ENCODE peak calls at places on chromosomes 7 and 10, in four cellular contexts. E is fibroblast of the aortic adventitia, L is cardiac muscle cell, Z is astrocyte. R is an unnamed sample.

GRCh38 chr10:15334650-15335323 is 36.3 kb downstream of the FAM171A1 start:
- DNase-seq in Z (no peak), E (no peak), L (no peak), R (no peak)

GRCh38 chr10:33509231-33509871 is 174.9 kb upstream of the NRP1 start:
- DNase-seq in Z (peak), L (no peak), E (peak), R (peak)

GRCh38 chr10:78802866-78803265 is 265.9 kb upstream of the ZMIZ1 start:
- DNase-seq in Z (peak), E (peak), L (no peak), R (no peak)

GRCh38 chr10:33334170-33334838 is at the start of gene NRP1:
- DNase-seq in Z (no peak), L (peak), E (no peak), R (peak)

GRCh38 chr10:42491001-42491592 is 147.3 kb downstream of the ZNF33B start:
- DNase-seq in Z (peak), E (no peak), L (no peak), R (no peak)

GRCh38 chr10:113053091-113053490 is 103.0 kb downstream of the TCF7L2 start:
- DNase-seq in Z (no peak), L (no peak), E (peak), R (peak)

GRCh38 chr10:52682766-52683165 is 89.8 kb downstream of the MBL2 start:
- DNase-seq in Z (no peak), E (peak), L (peak), R (no peak)

GRCh38 chr7:95246935-95247370 is 77.4 kb downstream of the PON1 start:
- DNase-seq in L (peak), E (peak), Z (peak), R (peak)

GRCh38 chr7:159112136-159113011 is 32.3 kb downstream of the VIPR2 start:
- DNase-seq in Z (no peak), L (no peak), E (no peak), R (no peak)

GRCh38 chr10:75191821-75192568 is 18.6 kb upstream of the VDAC2 start:
- DNase-seq in L (no peak), Z (peak), E (peak), R (no peak)

GRCh38 chr7:155809947-155810606 is 2.2 kb downstream of the SHH start:
- DNase-seq in L (no peak), Z (no peak), E (no peak), R (no peak)

GRCh38 chr7:96708872-96709271 is 774 bp downstream of the SEM1 start:
- DNase-seq in L (no peak), Z (no peak), E (no peak), R (no peak)

GRCh38 chr7:96709381-96710228 is at the start of gene SEM1:
- DNase-seq in Z (peak), E (peak), L (peak), R (peak)

GRCh38 chr7:96710544-96710943 is 898 bp upstream of the SEM1 start:
- DNase-seq in E (no peak), Z (no peak), L (no peak), R (no peak)

GRCh38 chr7:96713037-96713436 is 3.4 kb upstream of the SEM1 start:
- DNase-seq in L (no peak), E (no peak), Z (no peak), R (no peak)

GRCh38 chr7:96707901-96708774 is 1.5 kb downstream of the SEM1 start:
- DNase-seq in Z (no peak), E (no peak), L (no peak), R (peak)
- H3K4me3 ChIP-seq in Z (peak), E (peak), L (peak), R (peak)

GRCh38 chr10:92755725-92756124 is 66.0 kb downstream of the HHEX start:
- DNase-seq in Z (no peak), L (no peak), E (no peak), R (no peak)

GRCh38 chr10:92757720-92758119 is 68.0 kb downstream of the HHEX start:
- DNase-seq in E (no peak), Z (no peak), L (no peak), R (no peak)

GRCh38 chr10:92756233-92757065 is 66.7 kb downstream of the HHEX start:
- DNase-seq in E (peak), Z (no peak), L (no peak), R (no peak)

GRCh38 chr10:92758594-92758993 is 68.8 kb downstream of the HHEX start:
- DNase-seq in Z (no peak), E (no peak), L (no peak), R (no peak)

DNA sequence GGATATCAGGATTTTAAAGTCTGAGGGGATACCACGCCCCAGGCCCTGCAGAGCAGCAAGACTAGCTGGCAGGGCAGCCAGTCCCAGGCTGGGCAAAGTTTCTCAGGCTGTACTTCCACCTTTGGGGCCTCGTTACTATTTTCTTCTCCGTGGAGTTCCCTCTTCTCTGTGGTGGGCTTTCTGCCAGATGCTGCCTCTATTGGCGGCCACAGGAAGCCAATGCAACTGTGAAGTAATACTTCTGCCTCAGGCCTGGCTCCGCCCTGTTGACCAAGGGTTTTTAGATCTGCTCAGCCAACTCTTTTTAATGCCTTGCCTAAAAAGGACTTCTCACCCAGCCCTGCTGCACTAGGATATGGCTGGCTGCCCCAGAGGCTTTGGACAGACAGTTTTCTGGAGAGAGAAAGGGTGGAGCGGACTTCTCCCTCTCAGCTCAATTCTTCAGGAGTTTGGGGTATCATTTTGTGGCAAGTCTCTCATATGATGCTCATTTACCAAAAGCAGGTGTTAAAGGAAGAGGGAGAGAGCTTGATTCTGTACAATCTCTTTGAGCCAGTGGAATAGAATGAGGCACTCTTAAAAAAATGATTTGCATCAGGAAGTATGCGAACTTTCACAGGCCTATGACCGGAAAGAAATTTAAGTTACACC is 67.4 kb downstream of the HHEX start:
- DNase-seq in E (peak), Z (peak), L (peak), R (peak)
- H3K4me3 ChIP-seq in E (no peak), Z (no peak), L (no peak), R (no peak)

DNA sequence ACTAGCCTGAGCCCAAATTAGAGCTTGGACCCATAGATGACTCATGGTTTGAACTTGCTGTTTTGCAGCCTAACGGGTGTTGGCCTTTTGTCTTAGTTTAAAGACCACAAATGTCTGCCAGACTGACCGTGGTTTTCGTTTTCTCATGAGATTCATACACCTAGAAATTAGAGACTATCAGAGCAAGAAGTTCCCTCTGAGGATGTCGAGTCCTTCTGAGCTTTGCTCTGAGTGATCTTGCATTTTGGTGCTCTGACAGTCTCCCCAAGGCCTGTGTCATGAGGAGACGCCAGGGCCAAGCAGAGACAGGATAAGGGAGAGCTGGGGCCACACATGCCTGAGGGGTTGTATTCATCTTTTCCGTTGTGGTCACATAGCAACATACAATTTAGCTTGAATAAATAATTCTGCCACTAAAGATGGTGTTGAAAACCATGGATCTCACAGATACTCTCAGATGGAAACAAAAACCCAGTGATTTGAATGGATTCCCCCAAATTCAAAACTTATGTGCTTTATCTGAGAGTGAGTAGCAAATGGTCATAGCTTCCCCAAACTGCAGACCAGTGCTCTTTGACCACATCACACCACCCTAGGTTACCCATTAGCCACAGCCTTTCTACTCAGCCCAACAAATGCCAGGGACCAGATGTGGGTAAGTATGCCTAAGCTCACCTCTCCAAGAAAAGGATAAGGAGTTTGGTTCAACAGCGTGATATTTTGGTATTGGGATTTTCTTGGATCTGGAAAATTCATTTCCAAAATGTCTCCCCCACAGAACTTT is 762.0 kb upstream of the IGFBP3 start:
- DNase-seq in L (no peak), Z (peak), E (peak), R (no peak)
- H3K4me3 ChIP-seq in L (no peak), Z (no peak), E (no peak), R (no peak)

DNA sequence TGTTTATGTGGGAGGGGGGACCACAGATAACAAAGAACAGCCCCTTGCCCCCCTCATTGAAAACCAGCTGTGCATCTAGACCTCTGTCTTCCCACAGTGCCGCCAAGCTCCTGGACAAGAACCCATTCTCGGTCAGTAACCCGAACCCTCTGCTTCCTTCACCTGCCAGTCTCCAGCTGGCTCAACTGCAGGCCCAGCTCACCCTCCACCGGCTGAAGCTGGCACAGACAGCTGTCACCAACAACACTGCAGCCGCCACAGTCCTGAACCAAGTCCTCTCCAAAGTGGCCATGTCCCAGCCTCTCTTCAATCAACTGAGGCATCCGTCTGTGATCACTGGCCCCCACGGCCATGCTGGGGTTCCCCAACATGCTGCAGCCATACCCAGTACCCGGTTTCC is 91.0 kb upstream of the PDCD4 start:
- DNase-seq in E (no peak), Z (no peak), L (no peak), R (no peak)
- H3K4me3 ChIP-seq in E (no peak), Z (no peak), L (no peak), R (no peak)

DNA sequence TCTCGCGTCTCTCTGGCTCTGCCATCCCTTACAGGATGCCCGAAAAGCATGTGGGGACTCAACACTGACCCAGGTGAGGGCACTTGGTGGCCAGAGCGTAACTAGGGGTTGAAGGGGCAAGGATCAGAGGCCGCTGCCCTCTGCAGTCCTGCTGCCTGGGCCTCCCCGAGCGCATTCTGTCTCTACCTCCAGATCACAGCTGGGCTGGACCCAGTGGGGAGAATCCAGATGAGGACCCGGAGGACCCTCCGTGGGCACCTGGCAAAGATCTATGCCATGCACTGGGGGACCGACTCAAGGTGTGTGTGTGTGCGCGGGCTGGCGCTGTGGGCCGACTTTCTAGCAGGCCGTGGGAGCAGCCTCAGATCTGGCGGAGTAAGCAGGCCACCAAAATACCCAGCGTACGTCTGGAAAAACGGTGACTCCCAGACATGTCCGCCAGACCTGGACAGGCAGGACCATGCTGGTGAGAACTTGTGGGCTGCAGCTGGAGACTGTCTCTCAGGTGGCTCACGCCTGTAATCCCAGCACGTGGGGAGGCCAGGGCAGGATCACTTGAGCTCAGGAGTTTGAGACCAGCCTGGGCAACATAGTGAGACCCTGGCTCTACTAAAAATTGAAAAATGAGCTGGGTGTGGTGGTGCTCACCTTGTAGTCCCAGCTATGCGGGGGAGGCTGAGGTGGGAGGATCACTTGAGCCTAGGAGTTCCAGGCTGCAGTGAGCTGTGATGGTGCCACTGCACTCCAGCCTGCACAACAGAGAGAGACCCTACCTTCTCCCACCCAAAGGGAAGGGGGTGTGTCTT is 3.2 kb downstream of the GNB2 start:
- DNase-seq in Z (no peak), E (no peak), L (no peak), R (no peak)
- H3K4me3 ChIP-seq in Z (no peak), E (peak), L (no peak), R (peak)

GRCh38 chr10:110414563-110415309 is 83.0 kb upstream of the DUSP5 start:
- DNase-seq in E (no peak), Z (peak), L (no peak), R (no peak)
- H3K4me3 ChIP-seq in E (no peak), Z (no peak), L (no peak), R (no peak)

GRCh38 chr10:104643023-104643663 is 2.1 kb downstream of the SORCS3 start:
- DNase-seq in L (no peak), Z (no peak), E (no peak), R (no peak)

GRCh38 chr10:104642311-104643022 is 1.4 kb downstream of the SORCS3 start:
- DNase-seq in Z (peak), E (peak), L (peak), R (peak)

GRCh38 chr10:104640339-104641149 is 546 bp upstream of the SORCS3 start:
- DNase-seq in Z (no peak), E (no peak), L (peak), R (no peak)

GRCh38 chr10:104641150-104642000 is at the start of gene SORCS3:
- DNase-seq in L (peak), Z (no peak), E (no peak), R (no peak)

GRCh38 chr10:104642001-104642270 is 846 bp downstream of the SORCS3 start:
- DNase-seq in E (no peak), Z (no peak), L (no peak), R (no peak)
- H3K4me3 ChIP-seq in E (peak), Z (peak), L (peak), R (no peak)

GRCh38 chr7:1245596-1245995 is 12.9 kb downstream of the UNCX start:
- DNase-seq in E (no peak), Z (no peak), L (no peak), R (no peak)

GRCh38 chr7:1247527-1248041 is 14.9 kb downstream of the UNCX start:
- DNase-seq in Z (no peak), L (no peak), E (no peak), R (peak)

GRCh38 chr7:1246871-1247526 is 14.3 kb downstream of the UNCX start:
- DNase-seq in Z (no peak), L (no peak), E (no peak), R (no peak)

GRCh38 chr7:1244701-1245526 is 12.2 kb downstream of the UNCX start:
- DNase-seq in Z (no peak), E (no peak), L (no peak), R (no peak)

GRCh38 chr7:1246170-1246870 is 13.6 kb downstream of the UNCX start:
- DNase-seq in E (no peak), Z (no peak), L (no peak), R (no peak)
- H3K4me3 ChIP-seq in E (no peak), Z (no peak), L (no peak), R (no peak)

GRCh38 chr10:61832866-61833481 is 68.5 kb upstream of the ARID5B start:
- DNase-seq in Z (peak), L (no peak), E (peak), R (no peak)

GRCh38 chr10:61828788-61829187 is 72.7 kb upstream of the ARID5B start:
- DNase-seq in Z (no peak), L (no peak), E (no peak), R (no peak)

GRCh38 chr10:61830072-61830845 is 71.2 kb upstream of the ARID5B start:
- DNase-seq in L (no peak), Z (no peak), E (peak), R (no peak)

GRCh38 chr10:61828034-61828433 is 73.5 kb upstream of the ARID5B start:
- DNase-seq in L (no peak), E (no peak), Z (no peak), R (no peak)

DNA sequence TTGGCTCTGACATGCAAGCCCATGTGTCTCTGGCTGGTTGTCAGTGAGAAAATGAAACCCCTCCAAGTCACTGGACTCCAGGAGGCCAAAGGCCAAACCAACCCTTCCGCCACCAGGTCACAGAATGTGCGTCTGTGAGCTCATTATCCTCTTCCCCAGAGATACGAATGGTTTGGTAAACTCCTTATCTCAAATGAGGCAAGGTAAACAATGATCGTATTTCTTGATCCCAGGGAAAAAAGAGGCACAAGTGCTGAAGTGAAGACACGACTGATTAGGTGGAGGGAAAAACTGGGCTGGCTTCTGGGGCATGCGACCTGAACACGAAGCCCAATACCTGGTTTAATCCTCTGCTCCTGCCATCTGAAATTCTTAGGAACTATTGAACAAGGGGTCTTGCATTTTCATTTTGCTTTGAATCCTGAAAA is 70.6 kb upstream of the ARID5B start:
- DNase-seq in L (no peak), E (no peak), Z (no peak), R (no peak)
- H3K4me3 ChIP-seq in L (no peak), E (no peak), Z (no peak), R (no peak)

R was measured in HAP-1.